ENCODE peak calls at places on chromosomes 1 and 21, in four cellular contexts. One of them, this sample, is unnamed.

GRCh38 chr1:58620259-58620658 is 43.2 kb upstream of the TACSTD2 start:
- DNase-seq in WTC11: no peak
- DNase-seq in mesendoderm: peak
- DNase-seq in HT-29: peak
- DNase-seq in this sample: peak

GRCh38 chr1:192086643-192087042 is 71.6 kb upstream of the RGS18 start:
- DNase-seq in WTC11: no peak
- DNase-seq in HT-29: no peak
- DNase-seq in mesendoderm: no peak
- DNase-seq in this sample: no peak

GRCh38 chr1:241275226-241275625 is 81.8 kb downstream of the RGS7 start:
- DNase-seq in WTC11: no peak
- DNase-seq in mesendoderm: no peak
- DNase-seq in HT-29: no peak
- DNase-seq in this sample: no peak

GRCh38 chr1:194289569-194290266 is 1103.3 kb upstream of the B3GALT2 start:
- DNase-seq in mesendoderm: no peak
- DNase-seq in WTC11: no peak
- DNase-seq in HT-29: no peak
- DNase-seq in this sample: no peak

GRCh38 chr21:42937960-42938580 is 12.6 kb upstream of the ERVH48-1 start:
- DNase-seq in HT-29: no peak
- DNase-seq in WTC11: no peak
- DNase-seq in mesendoderm: no peak
- DNase-seq in this sample: no peak

GRCh38 chr1:243575070-243575469 is 275.0 kb downstream of the AKT3 start:
- DNase-seq in WTC11: no peak
- DNase-seq in HT-29: no peak
- DNase-seq in mesendoderm: no peak
- DNase-seq in this sample: no peak

GRCh38 chr1:26305667-26306289 is 658 bp downstream of the UBXN11 start:
- DNase-seq in HT-29: no peak
- DNase-seq in mesendoderm: peak
- DNase-seq in WTC11: no peak
- DNase-seq in this sample: no peak

GRCh38 chr1:234372011-234372757 is 1.1 kb upstream of the COA6 start:
- DNase-seq in WTC11: no peak
- DNase-seq in HT-29: no peak
- DNase-seq in mesendoderm: no peak
- DNase-seq in this sample: no peak